ENCODE peak calls at places on chromosomes 5 and 9, in ten cellular contexts. Q, Y, W, P, R, U, D, L, V and I are unnamed samples.

GRCh38 chr9:34127035-34127948 is 794 bp upstream of the DCAF12 start:
- DNase-seq in Q (no peak), Y (no peak), W (no peak), P (no peak), R (peak), U (no peak), D (no peak), L (no peak), V (no peak), I (no peak)

GRCh38 chr9:33139421-33140228 is 27.5 kb downstream of the B4GALT1 start:
- DNase-seq in Q (no peak), Y (peak), W (no peak), P (no peak), R (peak), U (no peak), D (no peak), L (peak), V (no peak), I (no peak)

GRCh38 chr9:123267481-123268239 is 726 bp downstream of the STRBP start:
- DNase-seq in Q (no peak), Y (no peak), W (no peak), P (peak), R (peak), U (no peak), D (no peak), L (no peak), V (peak), I (no peak)

GRCh38 chr9:21506910-21507795 is 25.0 kb upstream of the IFNE start:
- DNase-seq in Q (no peak), Y (peak), W (no peak), P (no peak), R (no peak), U (no peak), D (no peak), L (peak), V (no peak), I (no peak)

GRCh38 chr9:16421534-16421933 is 448.9 kb downstream of the BNC2 start:
- DNase-seq in Q (peak), Y (no peak), W (no peak), P (no peak), R (no peak), U (no peak), D (no peak), L (no peak), V (no peak), I (no peak)

GRCh38 chr5:135437796-135438560 is 9.2 kb downstream of the DCANP1 start:
- DNase-seq in Q (peak), Y (peak), W (no peak), P (peak), R (peak), U (no peak), D (no peak), L (peak), V (no peak), I (no peak)

GRCh38 chr5:60287174-60287771 is 393.7 kb upstream of the PDE4D start:
- DNase-seq in Q (peak), Y (peak), W (no peak), P (no peak), R (peak), U (no peak), D (no peak), L (peak), V (peak), I (peak)

GRCh38 chr9:130713286-130713975 is 19.9 kb downstream of the EXOSC2 start:
- DNase-seq in Q (peak), Y (peak), W (peak), P (peak), R (no peak), U (no peak), D (no peak), L (peak), V (no peak), I (no peak)

GRCh38 chr5:80190960-80191359 is 64.9 kb downstream of the SERINC5 start:
- DNase-seq in Q (no peak), Y (no peak), W (no peak), P (no peak), R (no peak), U (no peak), D (no peak), L (no peak), V (peak), I (no peak)

GRCh38 chr5:148794729-148795590 is 31.5 kb upstream of the ADRB2 start:
- DNase-seq in Q (no peak), Y (peak), W (no peak), P (no peak), R (no peak), U (no peak), D (no peak), L (no peak), V (no peak), I (no peak)